ENCODE peak calls at places on chromosomes 11 and 22, in nine cellular contexts. One of them, this sample, is unnamed.

GRCh38 chr11:58675344-58676155 is 53.1 kb downstream of the CNTF start:
- DNase-seq in activated CD4-positive, alpha-beta T cell treated with anti-CD3 and anti-CD28 coated beads, Interleukin-2, amount 50 U/mL, for 4 hours: peak
- DNase-seq in GM23248: peak
- DNase-seq in RWPE1: peak
- DNase-seq in HEK293T: peak
- DNase-seq in activated gamma-delta T cell treated with anti-CD3 and anti-CD28 coated beads, Interleukin-2, amount 50 U/mL, for 16 hours: peak
- DNase-seq in occipital lobe: peak
- DNase-seq in NCI-H460: peak
- DNase-seq in NCI-H1048: no peak
- DNase-seq in this sample: peak

GRCh38 chr11:21771097-21771496 is 421.8 kb upstream of the ANO5 start:
- DNase-seq in activated CD4-positive, alpha-beta T cell treated with anti-CD3 and anti-CD28 coated beads, Interleukin-2, amount 50 U/mL, for 4 hours: no peak
- DNase-seq in GM23248: no peak
- DNase-seq in RWPE1: no peak
- DNase-seq in HEK293T: no peak
- DNase-seq in activated gamma-delta T cell treated with anti-CD3 and anti-CD28 coated beads, Interleukin-2, amount 50 U/mL, for 16 hours: no peak
- DNase-seq in occipital lobe: peak
- DNase-seq in NCI-H460: no peak
- DNase-seq in NCI-H1048: no peak
- DNase-seq in this sample: no peak

GRCh38 chr11:93498099-93499040 is 44.8 kb downstream of the SMCO4 start:
- DNase-seq in activated CD4-positive, alpha-beta T cell treated with anti-CD3 and anti-CD28 coated beads, Interleukin-2, amount 50 U/mL, for 4 hours: no peak
- DNase-seq in GM23248: peak
- DNase-seq in RWPE1: peak
- DNase-seq in HEK293T: no peak
- DNase-seq in activated gamma-delta T cell treated with anti-CD3 and anti-CD28 coated beads, Interleukin-2, amount 50 U/mL, for 16 hours: no peak
- DNase-seq in occipital lobe: no peak
- DNase-seq in NCI-H460: no peak
- DNase-seq in NCI-H1048: no peak
- DNase-seq in this sample: no peak

GRCh38 chr11:34214961-34215805 is 109.8 kb downstream of the NAT10 start:
- DNase-seq in activated CD4-positive, alpha-beta T cell treated with anti-CD3 and anti-CD28 coated beads, Interleukin-2, amount 50 U/mL, for 4 hours: peak
- DNase-seq in GM23248: peak
- DNase-seq in RWPE1: peak
- DNase-seq in HEK293T: no peak
- DNase-seq in activated gamma-delta T cell treated with anti-CD3 and anti-CD28 coated beads, Interleukin-2, amount 50 U/mL, for 16 hours: peak
- DNase-seq in occipital lobe: no peak
- DNase-seq in NCI-H460: no peak
- DNase-seq in NCI-H1048: no peak
- DNase-seq in this sample: peak

GRCh38 chr22:31046591-31047226 is 34.4 kb upstream of the SMTN start:
- DNase-seq in activated CD4-positive, alpha-beta T cell treated with anti-CD3 and anti-CD28 coated beads, Interleukin-2, amount 50 U/mL, for 4 hours: no peak
- DNase-seq in GM23248: no peak
- DNase-seq in RWPE1: no peak
- DNase-seq in HEK293T: no peak
- DNase-seq in activated gamma-delta T cell treated with anti-CD3 and anti-CD28 coated beads, Interleukin-2, amount 50 U/mL, for 16 hours: no peak
- DNase-seq in occipital lobe: no peak
- DNase-seq in NCI-H460: no peak
- DNase-seq in NCI-H1048: no peak
- DNase-seq in this sample: no peak

GRCh38 chr11:765025-765801 is 12.1 kb downstream of the GATD1 start:
- DNase-seq in activated CD4-positive, alpha-beta T cell treated with anti-CD3 and anti-CD28 coated beads, Interleukin-2, amount 50 U/mL, for 4 hours: peak
- DNase-seq in GM23248: peak
- DNase-seq in RWPE1: no peak
- DNase-seq in HEK293T: no peak
- DNase-seq in activated gamma-delta T cell treated with anti-CD3 and anti-CD28 coated beads, Interleukin-2, amount 50 U/mL, for 16 hours: peak
- DNase-seq in occipital lobe: no peak
- DNase-seq in NCI-H460: peak
- DNase-seq in NCI-H1048: no peak
- DNase-seq in this sample: no peak

GRCh38 chr11:128424867-128425285 is 162.5 kb downstream of the ETS1 start:
- DNase-seq in activated CD4-positive, alpha-beta T cell treated with anti-CD3 and anti-CD28 coated beads, Interleukin-2, amount 50 U/mL, for 4 hours: no peak
- DNase-seq in GM23248: peak
- DNase-seq in RWPE1: no peak
- DNase-seq in HEK293T: no peak
- DNase-seq in activated gamma-delta T cell treated with anti-CD3 and anti-CD28 coated beads, Interleukin-2, amount 50 U/mL, for 16 hours: no peak
- DNase-seq in occipital lobe: no peak
- DNase-seq in NCI-H460: no peak
- DNase-seq in NCI-H1048: no peak
- DNase-seq in this sample: no peak

GRCh38 chr22:33600595-33600994 is 319.7 kb downstream of the LARGE1 start:
- DNase-seq in activated CD4-positive, alpha-beta T cell treated with anti-CD3 and anti-CD28 coated beads, Interleukin-2, amount 50 U/mL, for 4 hours: no peak
- DNase-seq in GM23248: no peak
- DNase-seq in RWPE1: no peak
- DNase-seq in HEK293T: no peak
- DNase-seq in activated gamma-delta T cell treated with anti-CD3 and anti-CD28 coated beads, Interleukin-2, amount 50 U/mL, for 16 hours: no peak
- DNase-seq in occipital lobe: no peak
- DNase-seq in NCI-H460: no peak
- DNase-seq in NCI-H1048: no peak
- DNase-seq in this sample: no peak

GRCh38 chr11:748007-748359 is 719 bp downstream of the TALDO1 start:
- DNase-seq in activated CD4-positive, alpha-beta T cell treated with anti-CD3 and anti-CD28 coated beads, Interleukin-2, amount 50 U/mL, for 4 hours: no peak
- DNase-seq in GM23248: peak
- DNase-seq in RWPE1: no peak
- DNase-seq in HEK293T: no peak
- DNase-seq in activated gamma-delta T cell treated with anti-CD3 and anti-CD28 coated beads, Interleukin-2, amount 50 U/mL, for 16 hours: no peak
- DNase-seq in occipital lobe: no peak
- DNase-seq in NCI-H460: no peak
- DNase-seq in NCI-H1048: no peak
- DNase-seq in this sample: no peak

GRCh38 chr22:17436382-17436951 is 67.2 kb downstream of the CECR2 start:
- DNase-seq in activated CD4-positive, alpha-beta T cell treated with anti-CD3 and anti-CD28 coated beads, Interleukin-2, amount 50 U/mL, for 4 hours: no peak
- DNase-seq in GM23248: no peak
- DNase-seq in RWPE1: no peak
- DNase-seq in HEK293T: peak
- DNase-seq in activated gamma-delta T cell treated with anti-CD3 and anti-CD28 coated beads, Interleukin-2, amount 50 U/mL, for 16 hours: no peak
- DNase-seq in occipital lobe: no peak
- DNase-seq in NCI-H460: no peak
- DNase-seq in NCI-H1048: no peak
- DNase-seq in this sample: no peak

GRCh38 chr11:4514196-4514595 is 30.8 kb upstream of the OR52M1 start:
- DNase-seq in activated CD4-positive, alpha-beta T cell treated with anti-CD3 and anti-CD28 coated beads, Interleukin-2, amount 50 U/mL, for 4 hours: no peak
- DNase-seq in GM23248: no peak
- DNase-seq in RWPE1: no peak
- DNase-seq in HEK293T: no peak
- DNase-seq in activated gamma-delta T cell treated with anti-CD3 and anti-CD28 coated beads, Interleukin-2, amount 50 U/mL, for 16 hours: no peak
- DNase-seq in occipital lobe: no peak
- DNase-seq in NCI-H460: no peak
- DNase-seq in NCI-H1048: no peak
- DNase-seq in this sample: no peak

GRCh38 chr11:87743002-87743401 is 432.2 kb downstream of the RAB38 start:
- DNase-seq in activated CD4-positive, alpha-beta T cell treated with anti-CD3 and anti-CD28 coated beads, Interleukin-2, amount 50 U/mL, for 4 hours: no peak
- DNase-seq in GM23248: no peak
- DNase-seq in RWPE1: no peak
- DNase-seq in HEK293T: no peak
- DNase-seq in activated gamma-delta T cell treated with anti-CD3 and anti-CD28 coated beads, Interleukin-2, amount 50 U/mL, for 16 hours: no peak
- DNase-seq in occipital lobe: no peak
- DNase-seq in NCI-H460: no peak
- DNase-seq in NCI-H1048: no peak
- DNase-seq in this sample: no peak

GRCh38 chr11:32430586-32431357 is 4.6 kb downstream of the WT1 start:
- DNase-seq in activated CD4-positive, alpha-beta T cell treated with anti-CD3 and anti-CD28 coated beads, Interleukin-2, amount 50 U/mL, for 4 hours: no peak
- DNase-seq in GM23248: no peak
- DNase-seq in RWPE1: no peak
- DNase-seq in HEK293T: no peak
- DNase-seq in activated gamma-delta T cell treated with anti-CD3 and anti-CD28 coated beads, Interleukin-2, amount 50 U/mL, for 16 hours: no peak
- DNase-seq in occipital lobe: no peak
- DNase-seq in NCI-H460: no peak
- DNase-seq in NCI-H1048: no peak
- DNase-seq in this sample: no peak

GRCh38 chr11:6319879-6320410 is 356 bp downstream of the CAVIN3 start:
- DNase-seq in activated CD4-positive, alpha-beta T cell treated with anti-CD3 and anti-CD28 coated beads, Interleukin-2, amount 50 U/mL, for 4 hours: no peak
- DNase-seq in GM23248: peak
- DNase-seq in RWPE1: peak
- DNase-seq in HEK293T: no peak
- DNase-seq in activated gamma-delta T cell treated with anti-CD3 and anti-CD28 coated beads, Interleukin-2, amount 50 U/mL, for 16 hours: no peak
- DNase-seq in occipital lobe: no peak
- DNase-seq in NCI-H460: peak
- DNase-seq in NCI-H1048: no peak
- DNase-seq in this sample: peak

GRCh38 chr22:50313021-50313420 is 5.6 kb upstream of the PLXNB2 start:
- DNase-seq in activated CD4-positive, alpha-beta T cell treated with anti-CD3 and anti-CD28 coated beads, Interleukin-2, amount 50 U/mL, for 4 hours: no peak
- DNase-seq in GM23248: no peak
- DNase-seq in RWPE1: no peak
- DNase-seq in HEK293T: no peak
- DNase-seq in activated gamma-delta T cell treated with anti-CD3 and anti-CD28 coated beads, Interleukin-2, amount 50 U/mL, for 16 hours: no peak
- DNase-seq in occipital lobe: no peak
- DNase-seq in NCI-H460: no peak
- DNase-seq in NCI-H1048: no peak
- DNase-seq in this sample: no peak

GRCh38 chr11:32290783-32291182 is 144.6 kb downstream of the WT1 start:
- DNase-seq in activated CD4-positive, alpha-beta T cell treated with anti-CD3 and anti-CD28 coated beads, Interleukin-2, amount 50 U/mL, for 4 hours: no peak
- DNase-seq in GM23248: no peak
- DNase-seq in RWPE1: no peak
- DNase-seq in HEK293T: no peak
- DNase-seq in activated gamma-delta T cell treated with anti-CD3 and anti-CD28 coated beads, Interleukin-2, amount 50 U/mL, for 16 hours: no peak
- DNase-seq in occipital lobe: peak
- DNase-seq in NCI-H460: no peak
- DNase-seq in NCI-H1048: no peak
- DNase-seq in this sample: no peak

GRCh38 chr11:10934293-10934850 is 76.5 kb upstream of the ZBED5 start:
- DNase-seq in activated CD4-positive, alpha-beta T cell treated with anti-CD3 and anti-CD28 coated beads, Interleukin-2, amount 50 U/mL, for 4 hours: peak
- DNase-seq in GM23248: no peak
- DNase-seq in RWPE1: no peak
- DNase-seq in HEK293T: no peak
- DNase-seq in activated gamma-delta T cell treated with anti-CD3 and anti-CD28 coated beads, Interleukin-2, amount 50 U/mL, for 16 hours: no peak
- DNase-seq in occipital lobe: no peak
- DNase-seq in NCI-H460: no peak
- DNase-seq in NCI-H1048: no peak
- DNase-seq in this sample: no peak